ENCODE peak calls at places on chromosomes 7 and 10, in eight cellular contexts. One of them, this sample, is unnamed.
A peak's percentile ranks its signal among the peaks of the same experiment; 100 is the strongest.

GRCh38 chr10:31157125-31157983 is 125.7 kb upstream of the ZNF438 start:
- DNase-seq in sigmoid colon: peak; percentile 81
- DNase-seq in spleen: no peak
- DNase-seq in HCT116: no peak
- DNase-seq in endothelial cell of umbilical vein: no peak
- DNase-seq in transverse colon: peak; percentile 30
- DNase-seq in K562: no peak
- DNase-seq in suprapubic skin: no peak
- DNase-seq in this sample: no peak

GRCh38 chr7:102874966-102875365 is 37.8 kb upstream of the LRRC17 start:
- DNase-seq in endothelial cell of umbilical vein: no peak
- DNase-seq in spleen: no peak
- DNase-seq in transverse colon: no peak
- DNase-seq in sigmoid colon: no peak
- DNase-seq in HCT116: no peak
- DNase-seq in suprapubic skin: no peak
- DNase-seq in K562: no peak
- DNase-seq in this sample: no peak

GRCh38 chr10:14560274-14560673 is 214.4 kb downstream of the FAM107B start:
- DNase-seq in spleen: peak; percentile 85
- DNase-seq in suprapubic skin: no peak
- DNase-seq in endothelial cell of umbilical vein: peak; percentile 78
- DNase-seq in transverse colon: no peak
- DNase-seq in K562: no peak
- DNase-seq in sigmoid colon: no peak
- DNase-seq in HCT116: peak; percentile 28
- DNase-seq in this sample: no peak

GRCh38 chr7:5532520-5533335 is 109.1 kb upstream of the TNRC18 start:
- DNase-seq in endothelial cell of umbilical vein: no peak
- DNase-seq in sigmoid colon: peak; percentile 92
- DNase-seq in spleen: peak; percentile 98
- DNase-seq in HCT116: no peak
- DNase-seq in suprapubic skin: peak; percentile 82
- DNase-seq in transverse colon: peak; percentile 89
- DNase-seq in K562: peak; percentile 86
- DNase-seq in this sample: peak; percentile 89

GRCh38 chr10:42984761-42985325 is 92.0 kb upstream of the RET start:
- DNase-seq in HCT116: no peak
- DNase-seq in spleen: peak; percentile 64
- DNase-seq in endothelial cell of umbilical vein: no peak
- DNase-seq in K562: no peak
- DNase-seq in sigmoid colon: peak; percentile 61
- DNase-seq in suprapubic skin: no peak
- DNase-seq in transverse colon: peak; percentile 5
- DNase-seq in this sample: no peak

GRCh38 chr10:110141185-110141584 is 66.2 kb upstream of the MXI1 start:
- DNase-seq in sigmoid colon: no peak
- DNase-seq in transverse colon: peak; percentile 38
- DNase-seq in K562: no peak
- DNase-seq in HCT116: no peak
- DNase-seq in spleen: no peak
- DNase-seq in endothelial cell of umbilical vein: peak; percentile 62
- DNase-seq in suprapubic skin: no peak
- DNase-seq in this sample: no peak

GRCh38 chr10:89373916-89374711 is 3.7 kb upstream of the IFIT1B start:
- DNase-seq in spleen: no peak
- DNase-seq in suprapubic skin: peak; percentile 92
- DNase-seq in endothelial cell of umbilical vein: peak; percentile 99
- DNase-seq in sigmoid colon: peak; percentile 95
- DNase-seq in HCT116: no peak
- DNase-seq in transverse colon: peak; percentile 81
- DNase-seq in K562: peak; percentile 71
- DNase-seq in this sample: no peak

GRCh38 chr10:93416824-93417223 is 65.3 kb downstream of the MYOF start:
- DNase-seq in suprapubic skin: no peak
- DNase-seq in endothelial cell of umbilical vein: no peak
- DNase-seq in HCT116: no peak
- DNase-seq in K562: no peak
- DNase-seq in transverse colon: no peak
- DNase-seq in sigmoid colon: no peak
- DNase-seq in spleen: no peak
- DNase-seq in this sample: no peak

GRCh38 chr7:53768191-53768590 is 732.8 kb downstream of the POM121L12 start:
- DNase-seq in K562: no peak
- DNase-seq in HCT116: no peak
- DNase-seq in spleen: no peak
- DNase-seq in transverse colon: no peak
- DNase-seq in sigmoid colon: no peak
- DNase-seq in endothelial cell of umbilical vein: no peak
- DNase-seq in suprapubic skin: no peak
- DNase-seq in this sample: no peak

GRCh38 chr10:14456218-14456869 is 125.6 kb upstream of the FRMD4A start:
- DNase-seq in transverse colon: no peak
- DNase-seq in spleen: no peak
- DNase-seq in sigmoid colon: no peak
- DNase-seq in endothelial cell of umbilical vein: no peak
- DNase-seq in HCT116: no peak
- DNase-seq in suprapubic skin: no peak
- DNase-seq in K562: no peak
- DNase-seq in this sample: no peak

GRCh38 chr7:7524121-7524520 is 11.6 kb downstream of the COL28A1 start:
- DNase-seq in spleen: no peak
- DNase-seq in suprapubic skin: no peak
- DNase-seq in sigmoid colon: no peak
- DNase-seq in endothelial cell of umbilical vein: no peak
- DNase-seq in K562: no peak
- DNase-seq in transverse colon: no peak
- DNase-seq in HCT116: no peak
- DNase-seq in this sample: no peak

GRCh38 chr7:4841836-4842235 is 20.0 kb downstream of the PAPOLB start:
- DNase-seq in endothelial cell of umbilical vein: no peak
- DNase-seq in K562: no peak
- DNase-seq in HCT116: no peak
- DNase-seq in spleen: no peak
- DNase-seq in transverse colon: no peak
- DNase-seq in suprapubic skin: no peak
- DNase-seq in sigmoid colon: no peak
- DNase-seq in this sample: no peak

GRCh38 chr7:47681241-47681810 is 99.4 kb upstream of the TNS3 start:
- DNase-seq in suprapubic skin: no peak
- DNase-seq in K562: no peak
- DNase-seq in sigmoid colon: no peak
- DNase-seq in endothelial cell of umbilical vein: no peak
- DNase-seq in spleen: no peak
- DNase-seq in transverse colon: no peak
- DNase-seq in HCT116: no peak
- DNase-seq in this sample: no peak

DNA sequence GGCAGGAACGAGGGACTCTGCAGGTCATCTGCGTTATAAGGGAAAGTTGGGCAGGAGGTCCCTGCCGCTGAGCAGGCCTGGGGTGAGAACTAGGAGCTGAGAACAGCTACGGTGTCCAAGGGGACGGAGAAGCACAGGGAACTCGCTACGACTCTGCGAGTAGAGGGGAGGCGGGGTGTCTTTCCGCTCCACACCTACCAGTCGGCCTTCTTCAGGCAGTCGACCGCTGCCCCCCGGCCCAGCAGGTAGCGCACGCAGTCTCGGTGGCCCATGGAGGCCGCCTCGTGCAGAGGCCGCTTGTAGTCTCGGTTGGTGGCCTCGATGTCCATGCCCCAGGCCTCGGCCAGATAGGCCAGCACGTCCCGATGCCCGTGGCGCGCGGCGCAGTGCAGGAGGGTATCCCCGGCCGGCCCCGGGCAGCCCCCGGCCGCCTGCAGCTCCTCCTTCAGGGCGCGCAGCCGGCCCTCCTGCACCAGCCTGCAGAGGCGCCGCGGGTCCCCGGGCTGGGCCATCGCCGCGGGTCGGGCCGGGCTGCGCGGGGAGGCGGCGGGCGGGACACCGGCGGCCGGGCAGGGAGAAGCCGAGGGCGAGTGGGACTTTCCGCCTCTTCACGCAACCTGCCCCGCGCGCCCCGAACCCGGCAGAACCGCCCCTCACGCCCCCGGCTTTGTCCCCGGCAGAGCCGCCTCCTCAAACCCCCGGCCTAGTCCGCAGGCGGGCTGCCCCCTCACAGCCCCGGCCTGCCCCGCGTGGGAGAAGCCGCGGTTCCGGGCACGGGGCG is 660 bp downstream of the ANKRD16 start:
- DNase-seq in transverse colon: peak; percentile 51
- DNase-seq in endothelial cell of umbilical vein: peak; percentile 52
- DNase-seq in HCT116: no peak
- DNase-seq in spleen: peak; percentile 91
- DNase-seq in suprapubic skin: peak; percentile 69
- DNase-seq in sigmoid colon: peak; percentile 70
- DNase-seq in K562: peak; percentile 42
- DNase-seq in this sample: no peak
- TF ChIP-seq POLR2A in transverse colon: no peak
- TF ChIP-seq POLR2A in endothelial cell of umbilical vein: no peak
- TF ChIP-seq POLR2A in HCT116: no peak
- TF ChIP-seq POLR2A in spleen: no peak
- TF ChIP-seq POLR2A in suprapubic skin: no peak
- TF ChIP-seq POLR2A in sigmoid colon: no peak
- TF ChIP-seq POLR2A in K562: no peak
- TF ChIP-seq POLR2A in this sample: no peak

GRCh38 chr10:82981137-82981723 is 1106.2 kb downstream of the NRG3 start:
- DNase-seq in endothelial cell of umbilical vein: no peak
- DNase-seq in transverse colon: no peak
- DNase-seq in K562: no peak
- DNase-seq in suprapubic skin: no peak
- DNase-seq in spleen: no peak
- DNase-seq in HCT116: no peak
- DNase-seq in sigmoid colon: no peak
- DNase-seq in this sample: no peak

GRCh38 chr10:82980321-82980720 is 1105.3 kb downstream of the NRG3 start:
- DNase-seq in transverse colon: no peak
- DNase-seq in suprapubic skin: no peak
- DNase-seq in spleen: no peak
- DNase-seq in endothelial cell of umbilical vein: no peak
- DNase-seq in HCT116: no peak
- DNase-seq in K562: no peak
- DNase-seq in sigmoid colon: no peak
- DNase-seq in this sample: no peak

GRCh38 chr10:82986216-82986615 is 1111.2 kb downstream of the NRG3 start:
- DNase-seq in endothelial cell of umbilical vein: no peak
- DNase-seq in transverse colon: no peak
- DNase-seq in sigmoid colon: no peak
- DNase-seq in spleen: no peak
- DNase-seq in suprapubic skin: no peak
- DNase-seq in HCT116: no peak
- DNase-seq in K562: no peak
- DNase-seq in this sample: no peak

GRCh38 chr10:82982110-82982608 is 1107.2 kb downstream of the NRG3 start:
- DNase-seq in sigmoid colon: no peak
- DNase-seq in HCT116: no peak
- DNase-seq in suprapubic skin: no peak
- DNase-seq in K562: no peak
- DNase-seq in endothelial cell of umbilical vein: peak; percentile 88
- DNase-seq in spleen: no peak
- DNase-seq in transverse colon: no peak
- DNase-seq in this sample: no peak
- TF ChIP-seq POLR2AphosphoS5 in sigmoid colon: no peak
- TF ChIP-seq POLR2AphosphoS5 in HCT116: no peak
- TF ChIP-seq POLR2AphosphoS5 in suprapubic skin: no peak
- TF ChIP-seq POLR2AphosphoS5 in K562: no peak
- TF ChIP-seq POLR2AphosphoS5 in endothelial cell of umbilical vein: peak; percentile 48
- TF ChIP-seq POLR2AphosphoS5 in spleen: no peak
- TF ChIP-seq POLR2AphosphoS5 in transverse colon: no peak
- TF ChIP-seq POLR2AphosphoS5 in this sample: no peak

GRCh38 chr7:831596-832291 is 532 bp upstream of the SUN1 start:
- DNase-seq in suprapubic skin: no peak
- DNase-seq in transverse colon: no peak
- DNase-seq in K562: peak; percentile 73
- DNase-seq in endothelial cell of umbilical vein: peak; percentile 93
- DNase-seq in sigmoid colon: no peak
- DNase-seq in HCT116: peak; percentile 83
- DNase-seq in spleen: no peak
- DNase-seq in this sample: peak; percentile 53

GRCh38 chr7:832292-832967 is at the start of gene SUN1:
- DNase-seq in sigmoid colon: peak; percentile 71
- DNase-seq in suprapubic skin: peak; percentile 51
- DNase-seq in endothelial cell of umbilical vein: peak; percentile 88
- DNase-seq in K562: no peak
- DNase-seq in transverse colon: no peak
- DNase-seq in spleen: peak; percentile 68
- DNase-seq in HCT116: peak; percentile 87
- DNase-seq in this sample: peak; percentile 41

GRCh38 chr7:830069-830468 is 2.2 kb upstream of the SUN1 start:
- DNase-seq in HCT116: no peak
- DNase-seq in transverse colon: no peak
- DNase-seq in suprapubic skin: no peak
- DNase-seq in spleen: peak; percentile 68
- DNase-seq in K562: no peak
- DNase-seq in sigmoid colon: no peak
- DNase-seq in endothelial cell of umbilical vein: no peak
- DNase-seq in this sample: no peak

GRCh38 chr7:826230-826905 is 5.9 kb upstream of the SUN1 start:
- DNase-seq in sigmoid colon: peak; percentile 64
- DNase-seq in endothelial cell of umbilical vein: no peak
- DNase-seq in transverse colon: no peak
- DNase-seq in K562: no peak
- DNase-seq in suprapubic skin: no peak
- DNase-seq in HCT116: no peak
- DNase-seq in spleen: peak; percentile 76
- DNase-seq in this sample: no peak

DNA sequence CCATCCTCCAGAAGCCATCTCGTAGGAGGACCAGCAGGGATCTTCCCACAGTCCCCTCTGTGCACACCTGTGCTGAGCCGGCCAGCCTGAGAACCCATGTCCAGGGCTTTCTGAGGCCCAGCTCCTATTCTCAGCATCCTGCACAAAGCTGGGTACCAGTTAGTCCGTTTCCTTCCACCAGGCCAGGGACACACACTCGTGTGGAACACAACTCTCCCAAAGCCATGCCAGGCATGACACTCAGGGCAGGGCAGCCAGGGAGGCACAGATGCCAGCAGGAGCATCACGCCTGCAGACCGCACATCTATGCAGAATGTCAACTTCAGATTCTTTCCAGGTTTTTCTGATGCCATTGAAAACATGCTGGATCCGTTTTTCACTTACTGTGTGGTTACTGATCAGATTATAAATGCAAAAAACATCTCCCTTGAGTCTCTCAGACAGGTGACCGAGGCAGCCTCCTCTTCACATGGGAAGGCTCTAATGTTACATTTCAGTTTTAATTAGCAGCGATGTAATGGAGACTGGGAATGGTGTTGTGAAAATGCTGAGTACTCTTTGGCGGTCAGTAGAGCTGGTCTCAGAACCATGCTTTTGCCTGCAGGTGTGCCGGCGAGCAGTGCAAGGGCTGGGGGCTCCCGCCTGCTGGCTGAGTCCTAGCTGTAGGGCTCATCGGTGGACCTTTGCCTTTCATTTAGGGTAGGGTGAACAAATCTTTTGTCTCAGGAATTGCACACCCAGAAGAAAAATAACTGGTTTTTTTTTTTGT is 3.3 kb upstream of the SUN1 start:
- DNase-seq in suprapubic skin: no peak
- DNase-seq in transverse colon: no peak
- DNase-seq in HCT116: no peak
- DNase-seq in K562: no peak
- DNase-seq in sigmoid colon: no peak
- DNase-seq in spleen: no peak
- DNase-seq in endothelial cell of umbilical vein: no peak
- DNase-seq in this sample: no peak
- TF ChIP-seq POLR2A in suprapubic skin: no peak
- TF ChIP-seq POLR2A in transverse colon: no peak
- TF ChIP-seq POLR2A in HCT116: no peak
- TF ChIP-seq POLR2A in K562: no peak
- TF ChIP-seq POLR2A in sigmoid colon: no peak
- TF ChIP-seq POLR2A in spleen: no peak
- TF ChIP-seq POLR2A in endothelial cell of umbilical vein: no peak
- TF ChIP-seq POLR2A in this sample: no peak

GRCh38 chr7:42645906-42646305 is 266.0 kb downstream of the C7orf25 start:
- DNase-seq in endothelial cell of umbilical vein: no peak
- DNase-seq in suprapubic skin: no peak
- DNase-seq in spleen: no peak
- DNase-seq in transverse colon: no peak
- DNase-seq in HCT116: no peak
- DNase-seq in sigmoid colon: no peak
- DNase-seq in K562: no peak
- DNase-seq in this sample: no peak
- TF ChIP-seq POLR2AphosphoS5 in endothelial cell of umbilical vein: no peak
- TF ChIP-seq POLR2AphosphoS5 in suprapubic skin: no peak
- TF ChIP-seq POLR2AphosphoS5 in spleen: no peak
- TF ChIP-seq POLR2AphosphoS5 in transverse colon: peak; percentile 29
- TF ChIP-seq POLR2AphosphoS5 in HCT116: no peak
- TF ChIP-seq POLR2AphosphoS5 in sigmoid colon: peak; percentile 34
- TF ChIP-seq POLR2AphosphoS5 in K562: no peak
- TF ChIP-seq POLR2AphosphoS5 in this sample: no peak